ENCODE peak calls at places on chromosomes 11 and 22, in four cellular contexts. U is GM23248, C is HCT116, F is neural progenitor cell. E is an unnamed sample.

GRCh38 chr11:65538232-65538914 is 13.5 kb downstream of the SCYL1 start:
- DNase-seq in U (peak), C (no peak), F (no peak), E (no peak)

GRCh38 chr11:72781313-72782080 is 12.3 kb downstream of the STARD10 start:
- DNase-seq in U (peak), C (no peak), F (peak), E (peak)

GRCh38 chr11:120125005-120125404 is 12.9 kb downstream of the TRIM29 start:
- DNase-seq in U (peak), C (peak), F (no peak), E (no peak)

GRCh38 chr22:37716708-37717107 is 19.9 kb downstream of the TRIOBP start:
- DNase-seq in U (peak), C (no peak), F (no peak), E (no peak)

GRCh38 chr11:73184953-73185671 is 33.0 kb upstream of the P2RY2 start:
- DNase-seq in U (peak), C (peak), F (peak), E (peak)

GRCh38 chr11:133947298-133947905 is 9.4 kb downstream of the IGSF9B start:
- DNase-seq in U (peak), C (no peak), F (peak), E (peak)

GRCh38 chr11:119907934-119908760 is 179.1 kb upstream of the NECTIN1 start:
- DNase-seq in U (no peak), C (no peak), F (no peak), E (peak)

GRCh38 chr11:36409152-36409713 is 100.8 kb downstream of the TRAF6 start:
- DNase-seq in U (no peak), C (no peak), F (no peak), E (no peak)

GRCh38 chr11:36088234-36088975 is 144.5 kb downstream of the LDLRAD3 start:
- DNase-seq in U (peak), C (no peak), F (no peak), E (no peak)

GRCh38 chr11:9665749-9666148 is 1.9 kb downstream of the SWAP70 start:
- DNase-seq in U (no peak), C (no peak), F (no peak), E (no peak)

GRCh38 chr11:71563401-71563800 is 2.0 kb upstream of the KRTAP5-10 start:
- DNase-seq in U (peak), C (peak), F (peak), E (peak)

GRCh38 chr11:85530596-85530995 is 96.5 kb downstream of the DLG2 start:
- DNase-seq in U (no peak), C (no peak), F (no peak), E (no peak)

GRCh38 chr11:27700351-27701261 is at the start of gene BDNF:
- DNase-seq in U (peak), C (no peak), F (peak), E (peak)

GRCh38 chr11:117062503-117062902 is 35.7 kb downstream of the SIK3 start:
- DNase-seq in U (no peak), C (no peak), F (no peak), E (no peak)

GRCh38 chr11:126927628-126928027 is 72.9 kb downstream of the KIRREL3 start:
- DNase-seq in U (no peak), C (no peak), F (no peak), E (no peak)
- TF ChIP-seq EZH2phosphoT487 in U (no peak), C (no peak), F (no peak), E (no peak)

GRCh38 chr11:63610604-63611394 is 3.4 kb downstream of the PLAAT3 start:
- DNase-seq in U (no peak), C (no peak), F (peak), E (no peak)
- TF ChIP-seq EZH2phosphoT487 in U (no peak), C (no peak), F (no peak), E (no peak)

DNA sequence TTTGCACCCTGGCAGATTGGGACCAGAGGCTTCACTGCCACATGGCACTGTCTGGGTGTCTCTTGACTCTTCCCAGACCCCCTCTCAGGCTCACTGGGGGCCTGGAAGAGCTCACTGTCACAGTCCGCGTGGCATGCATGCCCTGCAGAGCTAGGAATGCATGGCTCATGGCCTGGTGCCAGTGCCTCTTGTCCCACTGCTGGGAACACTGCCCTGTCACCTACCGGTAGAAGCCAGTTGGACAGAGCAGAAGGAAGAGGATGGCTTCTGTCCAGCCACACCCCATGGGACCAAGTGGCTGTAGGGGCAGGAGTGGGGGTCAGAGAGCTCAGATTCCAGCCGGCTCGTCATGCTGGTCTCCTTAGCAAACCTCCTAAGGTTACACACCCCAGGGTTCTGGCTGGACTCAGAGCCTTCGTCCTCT is 29.7 kb downstream of the MB start:
- DNase-seq in U (peak), C (no peak), F (no peak), E (peak)
- TF ChIP-seq EZH2phosphoT487 in U (no peak), C (no peak), F (no peak), E (no peak)

DNA sequence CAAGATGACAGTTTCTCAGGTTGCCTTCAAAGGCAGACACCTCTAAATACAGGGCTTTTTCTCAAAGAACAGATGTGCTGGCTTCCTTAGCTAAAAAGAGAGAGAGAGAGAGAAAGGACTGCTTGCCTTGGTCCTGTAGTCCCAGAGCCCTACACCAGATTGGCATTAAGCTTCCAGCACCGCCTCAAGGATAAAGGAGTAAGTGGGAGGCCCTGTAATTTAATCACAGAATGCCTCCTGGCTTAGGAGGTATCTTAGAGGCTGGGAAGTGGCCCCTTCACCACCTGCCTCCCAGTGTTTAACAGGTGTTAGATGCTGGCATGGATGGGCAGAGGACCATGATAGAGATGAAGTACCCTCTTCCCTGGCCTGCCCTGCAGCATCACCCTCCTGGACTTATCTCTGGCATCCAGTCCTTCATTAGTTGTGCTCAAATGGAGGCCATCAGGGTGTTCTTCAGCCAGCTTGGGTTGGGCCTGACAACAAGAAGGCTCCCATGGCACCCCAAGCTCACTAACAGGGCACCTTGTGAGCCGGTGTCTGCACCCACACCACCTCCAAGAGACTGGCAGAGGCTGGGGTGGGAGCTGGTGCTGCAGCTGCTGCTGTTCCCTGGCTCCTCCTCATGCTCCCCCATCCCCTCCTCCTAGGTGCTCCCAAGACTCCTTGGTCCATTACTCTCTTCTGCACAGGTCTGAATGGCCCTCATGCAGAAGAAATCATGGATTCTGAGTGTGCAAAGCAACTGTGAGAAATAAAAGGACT is 32.5 kb downstream of the ABCC8 start:
- DNase-seq in U (no peak), C (no peak), F (peak), E (no peak)
- TF ChIP-seq EZH2phosphoT487 in U (no peak), C (no peak), F (no peak), E (no peak)

GRCh38 chr11:74534216-74534615 is 40.7 kb upstream of the LIPT2 start:
- DNase-seq in U (no peak), C (no peak), F (peak), E (no peak)

GRCh38 chr11:74535371-74536118 is 42.0 kb upstream of the LIPT2 start:
- DNase-seq in U (no peak), C (no peak), F (no peak), E (no peak)

GRCh38 chr11:74540270-74540669 is 46.7 kb upstream of the LIPT2 start:
- DNase-seq in U (no peak), C (no peak), F (no peak), E (no peak)

GRCh38 chr11:74541466-74541865 is 47.9 kb upstream of the LIPT2 start:
- DNase-seq in U (no peak), C (no peak), F (no peak), E (no peak)

GRCh38 chr11:74538680-74539079 is 45.2 kb upstream of the LIPT2 start:
- DNase-seq in U (peak), C (no peak), F (peak), E (peak)
- TF ChIP-seq EZH2phosphoT487 in U (no peak), C (no peak), F (no peak), E (no peak)

GRCh38 chr22:20110359-20110985 is 5.4 kb upstream of the RANBP1 start:
- DNase-seq in U (no peak), C (no peak), F (no peak), E (no peak)

GRCh38 chr22:20108757-20109230 is 7.1 kb upstream of the RANBP1 start:
- DNase-seq in U (no peak), C (no peak), F (no peak), E (no peak)

GRCh38 chr22:20107951-20108756 is 7.8 kb upstream of the RANBP1 start:
- DNase-seq in U (no peak), C (no peak), F (no peak), E (no peak)

GRCh38 chr22:20111045-20111688 is 4.7 kb upstream of the RANBP1 start:
- DNase-seq in U (peak), C (peak), F (peak), E (peak)

DNA sequence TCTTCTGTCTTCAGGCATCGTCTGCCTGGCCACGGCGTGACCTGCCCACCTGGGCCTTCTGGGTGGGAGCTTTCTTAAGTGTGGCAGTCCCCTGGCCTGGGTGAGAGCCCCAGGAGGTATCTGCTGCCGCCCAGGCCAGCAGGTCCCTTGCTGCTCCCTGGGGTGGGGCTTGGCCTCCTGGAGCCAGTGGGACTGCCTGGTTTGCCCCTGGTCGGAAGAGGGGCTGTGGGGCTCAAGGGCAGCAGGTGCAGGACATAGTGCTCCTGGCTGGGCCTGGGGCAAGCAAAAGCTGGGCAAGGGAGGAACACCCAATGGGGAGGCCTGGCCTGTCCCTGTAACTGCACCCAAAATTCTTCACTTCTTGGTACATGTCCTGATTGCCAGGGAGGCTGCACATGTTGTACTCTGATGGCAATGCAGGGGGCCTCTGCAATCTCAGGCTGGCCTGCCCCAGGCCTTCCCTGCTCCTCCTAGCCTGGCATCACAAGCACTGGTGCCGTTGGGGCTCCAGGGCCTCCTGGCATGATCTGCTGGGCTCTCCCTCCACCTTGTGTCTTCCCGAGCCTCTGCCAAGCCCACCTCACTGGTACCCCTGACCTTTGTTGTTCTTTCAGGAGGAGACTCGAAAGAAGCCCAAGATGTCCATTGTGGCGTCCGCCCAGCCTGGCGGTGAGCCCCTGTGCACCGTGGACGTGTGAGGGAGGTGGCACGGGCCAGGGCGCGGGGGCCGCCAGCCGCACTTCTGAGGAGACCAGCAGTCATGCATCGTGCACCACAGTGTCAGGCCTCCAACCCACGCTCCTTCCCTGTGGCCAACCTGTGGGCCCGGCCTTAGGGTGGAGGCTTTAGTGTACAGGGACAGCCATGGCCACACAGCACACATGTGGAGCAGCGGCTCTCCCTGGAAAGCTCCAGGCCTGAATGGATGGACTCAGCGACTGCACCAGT is 6.2 kb upstream of the RANBP1 start:
- DNase-seq in U (no peak), C (no peak), F (no peak), E (no peak)
- TF ChIP-seq EZH2phosphoT487 in U (no peak), C (no peak), F (no peak), E (no peak)